ENCODE peak calls at places on chromosomes 11 and 22, in five cellular contexts. One of them, this sample, is unnamed.

GRCh38 chr11:81869337-81870065 is 864.2 kb downstream of the FAM181B start:
- DNase-seq in HCT116: no peak
- DNase-seq in HepG2: no peak
- DNase-seq in GM12878: peak
- DNase-seq in SK-N-SH: no peak
- DNase-seq in this sample: no peak

GRCh38 chr11:102882389-102883024 is 7.7 kb upstream of the MMP12 start:
- DNase-seq in HCT116: no peak
- DNase-seq in HepG2: no peak
- DNase-seq in GM12878: peak
- DNase-seq in SK-N-SH: no peak
- DNase-seq in this sample: no peak

GRCh38 chr11:3006505-3007260 is 14.6 kb upstream of the NAP1L4 start:
- DNase-seq in HCT116: no peak
- DNase-seq in HepG2: no peak
- DNase-seq in GM12878: no peak
- DNase-seq in SK-N-SH: no peak
- DNase-seq in this sample: no peak

GRCh38 chr11:131430466-131431176 is 60.2 kb downstream of the NTM start:
- DNase-seq in HCT116: no peak
- DNase-seq in HepG2: no peak
- DNase-seq in GM12878: no peak
- DNase-seq in SK-N-SH: peak
- DNase-seq in this sample: no peak

GRCh38 chr11:88569342-88569741 is 231.8 kb upstream of the CTSC start:
- DNase-seq in HCT116: no peak
- DNase-seq in HepG2: no peak
- DNase-seq in GM12878: no peak
- DNase-seq in SK-N-SH: no peak
- DNase-seq in this sample: no peak

GRCh38 chr22:39013923-39014722 is at the start of gene APOBEC3C:
- DNase-seq in HCT116: peak
- DNase-seq in HepG2: peak
- DNase-seq in GM12878: peak
- DNase-seq in SK-N-SH: peak
- DNase-seq in this sample: no peak

GRCh38 chr22:48740731-48741405 is 1086.8 kb downstream of the BRD1 start:
- DNase-seq in HCT116: no peak
- DNase-seq in HepG2: no peak
- DNase-seq in GM12878: no peak
- DNase-seq in SK-N-SH: no peak
- DNase-seq in this sample: no peak

GRCh38 chr11:114180301-114181055 is 115.7 kb upstream of the NNMT start:
- DNase-seq in HCT116: no peak
- DNase-seq in HepG2: peak
- DNase-seq in GM12878: no peak
- DNase-seq in SK-N-SH: peak
- DNase-seq in this sample: no peak

GRCh38 chr11:122089111-122089510 is 26.9 kb downstream of the BLID start:
- DNase-seq in HCT116: no peak
- DNase-seq in HepG2: no peak
- DNase-seq in GM12878: no peak
- DNase-seq in SK-N-SH: no peak
- DNase-seq in this sample: no peak

GRCh38 chr11:63609536-63609935 is 4.7 kb downstream of the PLAAT3 start:
- DNase-seq in HCT116: no peak
- DNase-seq in HepG2: no peak
- DNase-seq in GM12878: no peak
- DNase-seq in SK-N-SH: peak
- DNase-seq in this sample: no peak

GRCh38 chr11:131524186-131524585 is 153.8 kb downstream of the NTM start:
- DNase-seq in HCT116: no peak
- DNase-seq in HepG2: no peak
- DNase-seq in GM12878: no peak
- DNase-seq in SK-N-SH: no peak
- DNase-seq in this sample: no peak

GRCh38 chr11:8408151-8408930 is 144.7 kb upstream of the LMO1 start:
- DNase-seq in HCT116: no peak
- DNase-seq in HepG2: no peak
- DNase-seq in GM12878: no peak
- DNase-seq in SK-N-SH: no peak
- DNase-seq in this sample: no peak

GRCh38 chr11:133947298-133947905 is 9.4 kb downstream of the IGSF9B start:
- DNase-seq in HCT116: no peak
- DNase-seq in HepG2: peak
- DNase-seq in GM12878: no peak
- DNase-seq in SK-N-SH: peak
- DNase-seq in this sample: no peak

GRCh38 chr11:123308077-123308476 is 113.0 kb upstream of the CLMP start:
- DNase-seq in HCT116: no peak
- DNase-seq in HepG2: no peak
- DNase-seq in GM12878: peak
- DNase-seq in SK-N-SH: peak
- DNase-seq in this sample: no peak

GRCh38 chr11:8253566-8253965 is 10.1 kb downstream of the LMO1 start:
- DNase-seq in HCT116: no peak
- DNase-seq in HepG2: no peak
- DNase-seq in GM12878: no peak
- DNase-seq in SK-N-SH: no peak
- DNase-seq in this sample: no peak

GRCh38 chr11:66626926-66627325 is 10.5 kb downstream of the RBM14 start:
- DNase-seq in HCT116: no peak
- DNase-seq in HepG2: no peak
- DNase-seq in GM12878: no peak
- DNase-seq in SK-N-SH: no peak
- DNase-seq in this sample: no peak

GRCh38 chr11:76172583-76172982 is 33.7 kb downstream of the WNT11 start:
- DNase-seq in HCT116: no peak
- DNase-seq in HepG2: no peak
- DNase-seq in GM12878: no peak
- DNase-seq in SK-N-SH: peak
- DNase-seq in this sample: no peak
- TF ChIP-seq SIN3A in HCT116: no peak
- TF ChIP-seq SIN3A in HepG2: no peak
- TF ChIP-seq SIN3A in GM12878: no peak
- TF ChIP-seq SIN3A in SK-N-SH: no peak
- TF ChIP-seq SIN3A in this sample: no peak

DNA sequence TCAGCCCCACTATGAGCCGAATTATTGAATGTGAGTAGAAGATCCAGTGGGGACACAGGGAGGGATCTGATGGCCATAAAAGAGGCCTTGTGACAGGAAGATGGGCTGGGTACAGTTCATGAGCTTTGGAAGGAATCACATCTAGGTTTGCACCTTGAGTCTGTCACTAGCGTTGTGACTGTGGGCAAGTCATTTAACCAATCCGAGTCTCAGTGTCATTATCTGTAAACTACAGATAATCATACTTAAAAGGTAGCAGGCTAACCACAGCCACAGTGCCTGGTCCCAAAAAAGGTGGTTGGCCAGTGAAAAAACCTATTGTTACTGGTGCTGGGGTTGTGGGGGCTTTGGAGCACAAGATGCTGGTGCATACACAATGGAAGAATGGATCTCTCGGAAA is 3.8 kb downstream of the HEPN1 start:
- DNase-seq in HCT116: no peak
- DNase-seq in HepG2: no peak
- DNase-seq in GM12878: no peak
- DNase-seq in SK-N-SH: no peak
- DNase-seq in this sample: no peak
- TF ChIP-seq SIN3A in HCT116: no peak
- TF ChIP-seq SIN3A in HepG2: no peak
- TF ChIP-seq SIN3A in GM12878: no peak
- TF ChIP-seq SIN3A in SK-N-SH: no peak
- TF ChIP-seq SIN3A in this sample: no peak

GRCh38 chr11:12087075-12087775 is 23.2 kb upstream of the MICAL2 start:
- DNase-seq in HCT116: peak
- DNase-seq in HepG2: no peak
- DNase-seq in GM12878: no peak
- DNase-seq in SK-N-SH: no peak
- DNase-seq in this sample: no peak
- TF ChIP-seq SIN3A in HCT116: no peak
- TF ChIP-seq SIN3A in HepG2: no peak
- TF ChIP-seq SIN3A in GM12878: no peak
- TF ChIP-seq SIN3A in SK-N-SH: no peak
- TF ChIP-seq SIN3A in this sample: no peak

GRCh38 chr11:126519653-126520573 is 164.4 kb downstream of the ST3GAL4 start:
- DNase-seq in HCT116: no peak
- DNase-seq in HepG2: no peak
- DNase-seq in GM12878: no peak
- DNase-seq in SK-N-SH: peak
- DNase-seq in this sample: no peak
- TF ChIP-seq SIN3A in HCT116: no peak
- TF ChIP-seq SIN3A in HepG2: no peak
- TF ChIP-seq SIN3A in GM12878: no peak
- TF ChIP-seq SIN3A in SK-N-SH: no peak
- TF ChIP-seq SIN3A in this sample: no peak

GRCh38 chr22:29336751-29337490 is 21.4 kb upstream of the RASL10A start:
- DNase-seq in HCT116: no peak
- DNase-seq in HepG2: no peak
- DNase-seq in GM12878: no peak
- DNase-seq in SK-N-SH: no peak
- DNase-seq in this sample: no peak
- TF ChIP-seq SIN3A in HCT116: no peak
- TF ChIP-seq SIN3A in HepG2: no peak
- TF ChIP-seq SIN3A in GM12878: no peak
- TF ChIP-seq SIN3A in SK-N-SH: no peak
- TF ChIP-seq SIN3A in this sample: no peak

DNA sequence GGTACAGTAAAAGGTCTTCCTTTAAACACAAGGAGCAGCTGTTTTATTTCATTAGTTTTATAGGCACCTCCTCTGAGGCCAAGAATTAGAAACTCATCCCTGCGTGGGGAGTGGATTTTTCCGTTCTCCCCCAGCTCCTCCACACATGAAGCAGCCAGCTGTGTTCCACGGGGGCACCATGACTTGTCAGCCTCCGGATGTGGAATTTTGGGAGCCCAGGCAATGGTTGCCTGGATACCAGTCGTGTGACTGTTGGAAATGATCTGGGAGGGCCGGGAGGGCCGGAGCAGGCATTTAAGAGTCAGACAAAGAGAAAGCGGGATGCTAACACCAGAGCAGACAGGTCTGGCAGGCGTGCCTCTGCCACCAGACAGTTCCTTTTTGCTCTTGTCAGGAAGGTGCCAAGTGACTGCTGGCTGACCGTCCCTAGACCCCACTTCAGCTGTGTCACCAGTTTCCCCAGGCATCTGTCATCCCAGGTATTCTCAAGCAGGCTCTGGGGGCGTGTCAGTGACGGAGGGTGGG is 15.9 kb upstream of the CDC42EP2 start:
- DNase-seq in HCT116: no peak
- DNase-seq in HepG2: no peak
- DNase-seq in GM12878: no peak
- DNase-seq in SK-N-SH: no peak
- DNase-seq in this sample: no peak
- TF ChIP-seq SIN3A in HCT116: no peak
- TF ChIP-seq SIN3A in HepG2: no peak
- TF ChIP-seq SIN3A in GM12878: no peak
- TF ChIP-seq SIN3A in SK-N-SH: no peak
- TF ChIP-seq SIN3A in this sample: no peak

GRCh38 chr22:40270748-40271373 is 75.4 kb upstream of the ADSL start:
- DNase-seq in HCT116: no peak
- DNase-seq in HepG2: no peak
- DNase-seq in GM12878: no peak
- DNase-seq in SK-N-SH: no peak
- DNase-seq in this sample: no peak
- TF ChIP-seq SIN3A in HCT116: no peak
- TF ChIP-seq SIN3A in HepG2: no peak
- TF ChIP-seq SIN3A in GM12878: no peak
- TF ChIP-seq SIN3A in SK-N-SH: no peak
- TF ChIP-seq SIN3A in this sample: no peak

This sample was measured in Panc1.